ENCODE peak calls at places on chromosomes 2 and 18, in nine cellular contexts. One of them, this sample, is unnamed.

GRCh38 chr2:61620244-61621159 is 82.3 kb upstream of the XPO1 start:
- DNase-seq in A549: peak; percentile 82
- DNase-seq in PC-9: peak; percentile 93
- DNase-seq in endodermal cell: no peak
- DNase-seq in neural progenitor cell: no peak
- DNase-seq in GM12864: no peak
- DNase-seq in AG10803: peak; percentile 66
- DNase-seq in Panc1: peak; percentile 50
- DNase-seq in IMR-90: peak; percentile 88
- DNase-seq in this sample: peak; percentile 80

GRCh38 chr2:238162516-238163441 is 4.0 kb downstream of the ERFE start:
- DNase-seq in A549: no peak
- DNase-seq in PC-9: no peak
- DNase-seq in endodermal cell: peak; percentile 43
- DNase-seq in neural progenitor cell: no peak
- DNase-seq in GM12864: no peak
- DNase-seq in AG10803: no peak
- DNase-seq in Panc1: no peak
- DNase-seq in IMR-90: no peak
- DNase-seq in this sample: no peak

GRCh38 chr2:230472619-230473018 is 56.6 kb downstream of the SP100 start:
- DNase-seq in A549: peak; percentile 29
- DNase-seq in PC-9: peak; percentile 39
- DNase-seq in endodermal cell: no peak
- DNase-seq in neural progenitor cell: no peak
- DNase-seq in GM12864: peak; percentile 38
- DNase-seq in AG10803: peak; percentile 32
- DNase-seq in Panc1: no peak
- DNase-seq in IMR-90: peak; percentile 59
- DNase-seq in this sample: peak; percentile 1

GRCh38 chr2:120210234-120210781 is 12.9 kb downstream of the TMEM185B start:
- DNase-seq in A549: no peak
- DNase-seq in PC-9: no peak
- DNase-seq in endodermal cell: no peak
- DNase-seq in neural progenitor cell: no peak
- DNase-seq in GM12864: no peak
- DNase-seq in AG10803: no peak
- DNase-seq in Panc1: no peak
- DNase-seq in IMR-90: no peak
- DNase-seq in this sample: no peak

GRCh38 chr2:226837787-226838603 is 2.1 kb downstream of the RHBDD1 start:
- DNase-seq in A549: no peak
- DNase-seq in PC-9: no peak
- DNase-seq in endodermal cell: no peak
- DNase-seq in neural progenitor cell: no peak
- DNase-seq in GM12864: no peak
- DNase-seq in AG10803: no peak
- DNase-seq in Panc1: no peak
- DNase-seq in IMR-90: no peak
- DNase-seq in this sample: no peak

GRCh38 chr2:101704816-101705565 is 7.5 kb downstream of the MAP4K4 start:
- DNase-seq in A549: no peak
- DNase-seq in PC-9: no peak
- DNase-seq in endodermal cell: no peak
- DNase-seq in neural progenitor cell: no peak
- DNase-seq in GM12864: no peak
- DNase-seq in AG10803: peak; percentile 50
- DNase-seq in Panc1: no peak
- DNase-seq in IMR-90: peak; percentile 26
- DNase-seq in this sample: no peak

GRCh38 chr2:219292616-219293015 is 13.4 kb downstream of the DNAJB2 start:
- DNase-seq in A549: no peak
- DNase-seq in PC-9: no peak
- DNase-seq in endodermal cell: peak; percentile 28
- DNase-seq in neural progenitor cell: no peak
- DNase-seq in GM12864: no peak
- DNase-seq in AG10803: no peak
- DNase-seq in Panc1: no peak
- DNase-seq in IMR-90: no peak
- DNase-seq in this sample: no peak

GRCh38 chr18:24274822-24275221 is 122.8 kb downstream of the OSBPL1A start:
- DNase-seq in A549: no peak
- DNase-seq in PC-9: no peak
- DNase-seq in endodermal cell: no peak
- DNase-seq in neural progenitor cell: no peak
- DNase-seq in GM12864: no peak
- DNase-seq in AG10803: no peak
- DNase-seq in Panc1: no peak
- DNase-seq in IMR-90: no peak
- DNase-seq in this sample: no peak

GRCh38 chr2:39568561-39569006 is 97.1 kb upstream of the TMEM178A start:
- DNase-seq in A549: no peak
- DNase-seq in PC-9: peak; percentile 89
- DNase-seq in endodermal cell: no peak
- DNase-seq in neural progenitor cell: no peak
- DNase-seq in GM12864: no peak
- DNase-seq in AG10803: peak; percentile 82
- DNase-seq in Panc1: no peak
- DNase-seq in IMR-90: peak; percentile 84
- DNase-seq in this sample: peak; percentile 62

GRCh38 chr2:239370403-239370802 is 30.4 kb downstream of the HDAC4 start:
- DNase-seq in A549: no peak
- DNase-seq in PC-9: no peak
- DNase-seq in endodermal cell: no peak
- DNase-seq in neural progenitor cell: no peak
- DNase-seq in GM12864: no peak
- DNase-seq in AG10803: no peak
- DNase-seq in Panc1: no peak
- DNase-seq in IMR-90: no peak
- DNase-seq in this sample: no peak

GRCh38 chr2:46315103-46315890 is 18.1 kb downstream of the EPAS1 start:
- DNase-seq in A549: peak; percentile 98
- DNase-seq in PC-9: peak; percentile 98
- DNase-seq in endodermal cell: no peak
- DNase-seq in neural progenitor cell: no peak
- DNase-seq in GM12864: no peak
- DNase-seq in AG10803: peak; percentile 96
- DNase-seq in Panc1: peak; percentile 96
- DNase-seq in IMR-90: peak; percentile 95
- DNase-seq in this sample: peak; percentile 75

GRCh38 chr18:61606759-61607158 is 273.5 kb downstream of the CDH20 start:
- DNase-seq in A549: peak; percentile 74
- DNase-seq in PC-9: peak; percentile 75
- DNase-seq in endodermal cell: peak; percentile 93
- DNase-seq in neural progenitor cell: peak; percentile 56
- DNase-seq in GM12864: no peak
- DNase-seq in AG10803: peak; percentile 96
- DNase-seq in Panc1: peak; percentile 48
- DNase-seq in IMR-90: peak; percentile 93
- DNase-seq in this sample: peak; percentile 71

GRCh38 chr2:65277118-65277517 is 49.5 kb downstream of the ACTR2 start:
- DNase-seq in A549: no peak
- DNase-seq in PC-9: no peak
- DNase-seq in endodermal cell: no peak
- DNase-seq in neural progenitor cell: peak; percentile 87
- DNase-seq in GM12864: no peak
- DNase-seq in AG10803: no peak
- DNase-seq in Panc1: no peak
- DNase-seq in IMR-90: no peak
- DNase-seq in this sample: no peak

GRCh38 chr2:40369619-40370397 is 82.1 kb downstream of the SLC8A1 start:
- DNase-seq in A549: no peak
- DNase-seq in PC-9: no peak
- DNase-seq in endodermal cell: no peak
- DNase-seq in neural progenitor cell: no peak
- DNase-seq in GM12864: no peak
- DNase-seq in AG10803: peak; percentile 57
- DNase-seq in Panc1: no peak
- DNase-seq in IMR-90: peak; percentile 85
- DNase-seq in this sample: peak; percentile 59

GRCh38 chr2:235848055-235848454 is 320.1 kb downstream of the GBX2 start:
- DNase-seq in A549: no peak
- DNase-seq in PC-9: no peak
- DNase-seq in endodermal cell: peak; percentile 33
- DNase-seq in neural progenitor cell: no peak
- DNase-seq in GM12864: no peak
- DNase-seq in AG10803: no peak
- DNase-seq in Panc1: no peak
- DNase-seq in IMR-90: no peak
- DNase-seq in this sample: no peak

GRCh38 chr18:49597152-49597551 is 35.3 kb downstream of the LIPG start:
- DNase-seq in A549: no peak
- DNase-seq in PC-9: no peak
- DNase-seq in endodermal cell: peak; percentile 36
- DNase-seq in neural progenitor cell: peak; percentile 30
- DNase-seq in GM12864: no peak
- DNase-seq in AG10803: no peak
- DNase-seq in Panc1: no peak
- DNase-seq in IMR-90: no peak
- DNase-seq in this sample: no peak

GRCh38 chr2:88932677-88933076 is 241.2 kb downstream of the RPIA start:
- DNase-seq in A549: no peak
- DNase-seq in PC-9: no peak
- DNase-seq in endodermal cell: no peak
- DNase-seq in neural progenitor cell: no peak
- DNase-seq in GM12864: no peak
- DNase-seq in AG10803: no peak
- DNase-seq in Panc1: no peak
- DNase-seq in IMR-90: no peak
- DNase-seq in this sample: no peak

GRCh38 chr2:88933077-88933476 is 241.6 kb downstream of the RPIA start:
- DNase-seq in A549: no peak
- DNase-seq in PC-9: no peak
- DNase-seq in endodermal cell: no peak
- DNase-seq in neural progenitor cell: no peak
- DNase-seq in GM12864: no peak
- DNase-seq in AG10803: no peak
- DNase-seq in Panc1: no peak
- DNase-seq in IMR-90: no peak
- DNase-seq in this sample: no peak

GRCh38 chr2:88933980-88934379 is 242.5 kb downstream of the RPIA start:
- DNase-seq in A549: peak; percentile 69
- DNase-seq in PC-9: peak; percentile 40
- DNase-seq in endodermal cell: no peak
- DNase-seq in neural progenitor cell: no peak
- DNase-seq in GM12864: no peak
- DNase-seq in AG10803: no peak
- DNase-seq in Panc1: no peak
- DNase-seq in IMR-90: no peak
- DNase-seq in this sample: no peak
- TF ChIP-seq CTCF in A549: peak; percentile 8
- TF ChIP-seq CTCF in PC-9: no peak
- TF ChIP-seq CTCF in endodermal cell: peak; percentile 50
- TF ChIP-seq CTCF in neural progenitor cell: no peak
- TF ChIP-seq CTCF in GM12864: no peak
- TF ChIP-seq CTCF in AG10803: no peak
- TF ChIP-seq CTCF in Panc1: peak; percentile 12
- TF ChIP-seq CTCF in IMR-90: no peak
- TF ChIP-seq CTCF in this sample: no peak

GRCh38 chr18:3665187-3665586 is 215.2 kb downstream of the TGIF1 start:
- DNase-seq in A549: no peak
- DNase-seq in PC-9: no peak
- DNase-seq in endodermal cell: no peak
- DNase-seq in neural progenitor cell: no peak
- DNase-seq in GM12864: no peak
- DNase-seq in AG10803: no peak
- DNase-seq in Panc1: no peak
- DNase-seq in IMR-90: no peak
- DNase-seq in this sample: no peak

GRCh38 chr18:3664563-3665178 is 214.7 kb downstream of the TGIF1 start:
- DNase-seq in A549: peak; percentile 54
- DNase-seq in PC-9: no peak
- DNase-seq in endodermal cell: peak; percentile 64
- DNase-seq in neural progenitor cell: peak; percentile 86
- DNase-seq in GM12864: no peak
- DNase-seq in AG10803: no peak
- DNase-seq in Panc1: no peak
- DNase-seq in IMR-90: no peak
- DNase-seq in this sample: no peak

GRCh38 chr18:3666526-3667254 is 216.7 kb downstream of the TGIF1 start:
- DNase-seq in A549: no peak
- DNase-seq in PC-9: no peak
- DNase-seq in endodermal cell: peak; percentile 36
- DNase-seq in neural progenitor cell: no peak
- DNase-seq in GM12864: no peak
- DNase-seq in AG10803: no peak
- DNase-seq in Panc1: no peak
- DNase-seq in IMR-90: no peak
- DNase-seq in this sample: no peak

GRCh38 chr18:3667255-3668137 is 217.5 kb downstream of the TGIF1 start:
- DNase-seq in A549: no peak
- DNase-seq in PC-9: no peak
- DNase-seq in endodermal cell: peak; percentile 13
- DNase-seq in neural progenitor cell: no peak
- DNase-seq in GM12864: no peak
- DNase-seq in AG10803: no peak
- DNase-seq in Panc1: no peak
- DNase-seq in IMR-90: no peak
- DNase-seq in this sample: no peak

GRCh38 chr18:3665780-3666525 is 216.0 kb downstream of the TGIF1 start:
- DNase-seq in A549: peak; percentile 93
- DNase-seq in PC-9: peak; percentile 78
- DNase-seq in endodermal cell: peak; percentile 95
- DNase-seq in neural progenitor cell: peak; percentile 95
- DNase-seq in GM12864: peak; percentile 22
- DNase-seq in AG10803: peak; percentile 85
- DNase-seq in Panc1: peak; percentile 87
- DNase-seq in IMR-90: peak; percentile 91
- DNase-seq in this sample: peak; percentile 86
- H3K4me3 ChIP-seq in A549: peak overlapping the region; percentile 14
- H3K4me3 ChIP-seq in PC-9: peak overlapping the region; percentile 45
- H3K4me3 ChIP-seq in endodermal cell: peak overlapping the region; percentile 72
- H3K4me3 ChIP-seq in neural progenitor cell: peak overlapping the region; percentile 39
- H3K4me3 ChIP-seq in GM12864: no peak overlapping the region
- H3K4me3 ChIP-seq in AG10803: no peak overlapping the region
- H3K4me3 ChIP-seq in Panc1: peak overlapping the region; percentile 4
- H3K4me3 ChIP-seq in IMR-90: no peak overlapping the region
- H3K4me3 ChIP-seq in this sample: peak overlapping the region; percentile 1

GRCh38 chr2:30152385-30152784 is 5.6 kb downstream of the YPEL5 start:
- DNase-seq in A549: no peak
- DNase-seq in PC-9: no peak
- DNase-seq in endodermal cell: no peak
- DNase-seq in neural progenitor cell: no peak
- DNase-seq in GM12864: no peak
- DNase-seq in AG10803: no peak
- DNase-seq in Panc1: no peak
- DNase-seq in IMR-90: no peak
- DNase-seq in this sample: no peak
- TF ChIP-seq CTCF in A549: no peak
- TF ChIP-seq CTCF in PC-9: no peak
- TF ChIP-seq CTCF in endodermal cell: no peak
- TF ChIP-seq CTCF in neural progenitor cell: no peak
- TF ChIP-seq CTCF in GM12864: no peak
- TF ChIP-seq CTCF in AG10803: no peak
- TF ChIP-seq CTCF in Panc1: no peak
- TF ChIP-seq CTCF in IMR-90: no peak
- TF ChIP-seq CTCF in this sample: no peak

DNA sequence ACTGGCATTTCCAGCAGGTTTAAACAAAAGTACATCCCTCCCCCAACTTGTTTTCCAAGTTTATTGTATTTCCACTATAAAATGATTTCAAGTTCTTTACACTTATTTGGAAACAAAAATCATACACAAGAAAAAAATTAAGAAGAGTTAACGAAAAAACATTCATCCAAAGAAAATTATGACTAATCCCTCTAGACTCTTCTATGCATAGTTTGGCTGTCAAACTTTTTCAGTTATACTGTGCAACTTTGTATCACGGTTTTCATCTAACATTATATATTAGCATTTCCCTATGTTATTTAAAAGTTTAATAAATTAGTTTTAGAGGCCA is 627 bp downstream of the WDCP start:
- DNase-seq in A549: no peak
- DNase-seq in PC-9: no peak
- DNase-seq in endodermal cell: no peak
- DNase-seq in neural progenitor cell: no peak
- DNase-seq in GM12864: no peak
- DNase-seq in AG10803: peak; percentile 8
- DNase-seq in Panc1: no peak
- DNase-seq in IMR-90: no peak
- DNase-seq in this sample: no peak
- H3K4me3 ChIP-seq in A549: peak overlapping the region; percentile 66
- H3K4me3 ChIP-seq in PC-9: peak overlapping the region; percentile 73
- H3K4me3 ChIP-seq in endodermal cell: peak overlapping the region; percentile 89
- H3K4me3 ChIP-seq in neural progenitor cell: peak overlapping the region; percentile 72
- H3K4me3 ChIP-seq in GM12864: peak overlapping the region; percentile 78
- H3K4me3 ChIP-seq in AG10803: peak overlapping the region; percentile 82
- H3K4me3 ChIP-seq in Panc1: peak overlapping the region; percentile 94
- H3K4me3 ChIP-seq in IMR-90: peak overlapping the region; percentile 73
- H3K4me3 ChIP-seq in this sample: peak overlapping the region; percentile 67

This sample was measured in astrocyte of the cerebellum.